ENCODE peak calls at places on chromosome 20, in four cellular contexts. F is AG08395, X is NCI-H1092, N is neural crest cell. I is an unnamed sample.

GRCh38 chr20:44504402-44505309 is 17.2 kb downstream of the SERINC3 start:
- DNase-seq in N (no peak), X (no peak), F (no peak), I (no peak)

GRCh38 chr20:61580958-61581824 is 329.1 kb downstream of the CDH4 start:
- DNase-seq in N (no peak), F (no peak), X (no peak), I (no peak)

GRCh38 chr20:16846011-16846410 is 97.9 kb downstream of the OTOR start:
- DNase-seq in N (no peak), F (peak), X (no peak), I (no peak)

GRCh38 chr20:44810061-44810390 is 320 bp downstream of the RIMS4 start:
- DNase-seq in X (no peak), N (no peak), F (no peak), I (no peak)

GRCh38 chr20:63861365-63861934 is at the start of gene ABHD16B:
- DNase-seq in N (no peak), X (no peak), F (no peak), I (no peak)

GRCh38 chr20:1654994-1655393 is 2.6 kb downstream of the SIRPG start:
- DNase-seq in N (no peak), F (no peak), X (no peak), I (no peak)

GRCh38 chr20:40705413-40705812 is 16.4 kb upstream of the MAFB start:
- DNase-seq in N (no peak), X (no peak), F (no peak), I (no peak)

GRCh38 chr20:25016471-25016870 is 23.9 kb upstream of the APMAP start:
- DNase-seq in N (no peak), X (no peak), F (no peak), I (no peak)

GRCh38 chr20:62287759-62288534 is 14.8 kb upstream of the ADRM1 start:
- DNase-seq in N (no peak), F (no peak), X (no peak), I (no peak)

GRCh38 chr20:57896563-57896962 is 186.7 kb upstream of the PMEPA1 start:
- DNase-seq in F (no peak), X (no peak), N (no peak), I (no peak)

GRCh38 chr20:48406462-48407235 is 421.1 kb downstream of the PREX1 start:
- DNase-seq in X (no peak), F (no peak), N (no peak), I (no peak)

GRCh38 chr20:32112862-32113261 is 3.3 kb downstream of the TM9SF4 start:
- DNase-seq in N (no peak), F (no peak), X (no peak), I (no peak)

GRCh38 chr20:48530957-48531356 is 296.8 kb downstream of the PREX1 start:
- DNase-seq in N (no peak), X (no peak), F (no peak), I (no peak)

GRCh38 chr20:57657537-57658446 is 37.6 kb upstream of the ZBP1 start:
- DNase-seq in N (no peak), F (no peak), X (peak), I (no peak)

GRCh38 chr20:34514897-34515483 is 1.2 kb upstream of the DYNLRB1 start:
- DNase-seq in X (no peak), N (no peak), F (no peak), I (no peak)

GRCh38 chr20:53981752-53982437 is 88.5 kb downstream of the BCAS1 start:
- DNase-seq in F (no peak), N (no peak), X (no peak), I (no peak)

GRCh38 chr20:53917145-53918009 is 153.0 kb downstream of the BCAS1 start:
- DNase-seq in F (peak), X (no peak), N (no peak), I (no peak)

GRCh38 chr20:48657426-48658197 is 170.2 kb downstream of the PREX1 start:
- DNase-seq in N (peak), X (peak), F (peak), I (peak)

GRCh38 chr20:5809495-5809894 is 59.3 kb downstream of the SHLD1 start:
- DNase-seq in N (no peak), F (no peak), X (no peak), I (no peak)

GRCh38 chr20:54474866-54475265 is 527 bp upstream of the DOK5 start:
- DNase-seq in F (no peak), X (no peak), N (no peak), I (no peak)

GRCh38 chr20:373171-373890 is 7.2 kb upstream of the TRIB3 start:
- DNase-seq in N (no peak), F (peak), X (no peak), I (no peak)

GRCh38 chr20:37179671-37180524 is 550 bp upstream of the MROH8 start:
- DNase-seq in X (no peak), F (peak), N (no peak), I (no peak)

GRCh38 chr20:8151371-8151770 is 19.3 kb downstream of the PLCB1 start:
- DNase-seq in X (no peak), F (no peak), N (no peak), I (no peak)

GRCh38 chr20:11186301-11187008 is 512.7 kb upstream of the JAG1 start:
- DNase-seq in F (no peak), X (no peak), N (no peak), I (no peak)

GRCh38 chr20:52190437-52191131 is 995 bp downstream of the ZFP64 start:
- DNase-seq in F (peak), X (no peak), N (peak), I (no peak)

GRCh38 chr20:49171928-49172327 is 16.2 kb downstream of the STAU1 start:
- DNase-seq in X (no peak), F (no peak), N (no peak), I (no peak)

GRCh38 chr20:61661025-61661424 is 404.7 kb downstream of the TAF4 start:
- DNase-seq in N (no peak), X (no peak), F (no peak), I (no peak)

GRCh38 chr20:48861444-48861843 is 33.6 kb upstream of the PREX1 start:
- DNase-seq in X (no peak), F (no peak), N (no peak), I (no peak)

GRCh38 chr20:51584116-51584515 is 41.6 kb upstream of the NFATC2 start:
- DNase-seq in X (no peak), F (no peak), N (no peak), I (no peak)

GRCh38 chr20:36241678-36242077 is 5.4 kb downstream of the AAR2 start:
- DNase-seq in X (no peak), N (no peak), F (no peak), I (no peak)

GRCh38 chr20:47857142-47857993 is 72.1 kb upstream of the SULF2 start:
- DNase-seq in F (peak), N (no peak), X (no peak), I (no peak)

GRCh38 chr20:5910192-5910591 is 40.1 kb downstream of the TRMT6 start:
- DNase-seq in X (no peak), N (no peak), F (no peak), I (no peak)

GRCh38 chr20:16216227-16217210 is 356.7 kb downstream of the KIF16B start:
- DNase-seq in F (no peak), X (no peak), N (no peak), I (no peak)

GRCh38 chr20:58891076-58891685 is 38.7 kb downstream of the GNAS start:
- DNase-seq in X (peak), F (peak), N (peak), I (peak)

I was measured in NCI-H2107.